ENCODE peak calls at places on chromosomes 5 and 9, in six cellular contexts. W is left ventricle myocardium inferior, I is stomach, K is uterus, Z is tibial artery, M is epithelial cell of esophagus. S is an unnamed sample.
A peak's percentile ranks its signal among the peaks of the same experiment; 100 is the strongest.

GRCh38 chr9:25994605-25995004 is 316.4 kb upstream of the TUSC1 start:
- DNase-seq in W (no peak), I (no peak), K (no peak), Z (no peak), M (no peak), S (no peak)

GRCh38 chr5:132498152-132498551 is 7.6 kb upstream of the IRF1 start:
- DNase-seq in W (peak; percentile 24), I (peak; percentile 60), K (peak; percentile 54), Z (peak; percentile 68), M (peak; percentile 84), S (no peak)

GRCh38 chr5:157193699-157194424 is 13.2 kb downstream of the ITK start:
- DNase-seq in W (no peak), I (no peak), K (no peak), Z (no peak), M (no peak), S (no peak)

GRCh38 chr5:61767231-61768080 is 435.4 kb downstream of the ZSWIM6 start:
- DNase-seq in W (no peak), I (no peak), K (no peak), Z (no peak), M (no peak), S (no peak)

GRCh38 chr5:68450245-68450852 is 234.8 kb downstream of the PIK3R1 start:
- DNase-seq in W (no peak), I (no peak), K (no peak), Z (no peak), M (peak; percentile 73), S (no peak)

GRCh38 chr9:20205821-20206220 is 416.5 kb downstream of the MLLT3 start:
- DNase-seq in W (no peak), I (no peak), K (no peak), Z (no peak), M (peak; percentile 61), S (no peak)

GRCh38 chr5:3006526-3006925 is 255.0 kb upstream of the IRX2 start:
- DNase-seq in W (no peak), I (no peak), K (no peak), Z (no peak), M (no peak), S (no peak)

GRCh38 chr5:96125335-96125891 is 163.8 kb upstream of the ELL2 start:
- DNase-seq in W (no peak), I (no peak), K (no peak), Z (no peak), M (no peak), S (no peak)

GRCh38 chr5:149544199-149544472 is 7.1 kb downstream of the CSNK1A1 start:
- DNase-seq in W (no peak), I (no peak), K (no peak), Z (no peak), M (no peak), S (no peak)

GRCh38 chr5:115541586-115541985 is 3.0 kb downstream of the FEM1C start:
- DNase-seq in W (no peak), I (no peak), K (no peak), Z (no peak), M (no peak), S (no peak)

GRCh38 chr9:113620377-113621161 is 157.0 kb downstream of the RGS3 start:
- DNase-seq in W (peak; percentile 62), I (peak; percentile 87), K (peak; percentile 85), Z (peak; percentile 67), M (peak; percentile 87), S (peak; percentile 68)

GRCh38 chr5:9173281-9174048 is 372.4 kb downstream of the SEMA5A start:
- DNase-seq in W (no peak), I (no peak), K (no peak), Z (no peak), M (peak; percentile 94), S (no peak)

GRCh38 chr5:150670275-150670960 is 9.4 kb downstream of the MYOZ3 start:
- DNase-seq in W (no peak), I (no peak), K (no peak), Z (no peak), M (no peak), S (peak; percentile 36)
- TF ChIP-seq CTCF in W (no peak), I (no peak), K (no peak), Z (no peak), M (no peak), S (no peak)

DNA sequence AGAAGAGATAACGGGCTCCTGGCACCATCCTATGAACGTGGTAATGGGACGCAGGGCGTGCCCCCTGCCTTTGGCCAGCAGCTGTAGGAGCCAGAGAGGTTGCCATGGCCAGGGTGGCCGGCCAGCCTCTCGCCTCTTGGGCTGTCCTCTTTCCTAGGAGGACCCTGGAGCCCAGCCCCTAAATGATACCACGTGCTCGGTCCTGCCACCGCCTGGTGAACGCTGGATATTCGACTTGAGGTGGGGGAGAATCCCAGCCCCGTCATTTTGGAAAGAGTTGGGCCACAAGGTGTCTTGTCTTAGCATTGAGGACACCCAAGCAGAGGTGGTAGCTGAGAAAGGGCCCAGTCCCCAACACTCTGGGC is 391 bp upstream of the NRG2 start:
- DNase-seq in W (peak; percentile 20), I (no peak), K (no peak), Z (no peak), M (no peak), S (no peak)
- TF ChIP-seq CTCF in W (peak; percentile 17), I (no peak), K (no peak), Z (no peak), M (no peak), S (no peak)

GRCh38 chr5:1542011-1542410 is 18.3 kb upstream of the LPCAT1 start:
- DNase-seq in W (no peak), I (no peak), K (peak; percentile 10), Z (no peak), M (no peak), S (no peak)

GRCh38 chr5:1541662-1542008 is 17.9 kb upstream of the LPCAT1 start:
- DNase-seq in W (no peak), I (no peak), K (peak; percentile 11), Z (no peak), M (no peak), S (peak; percentile 34)

GRCh38 chr5:1540831-1541661 is 17.3 kb upstream of the LPCAT1 start:
- DNase-seq in W (no peak), I (no peak), K (peak; percentile 7), Z (no peak), M (no peak), S (peak; percentile 40)

GRCh38 chr5:1538741-1539392 is 15.1 kb upstream of the LPCAT1 start:
- DNase-seq in W (no peak), I (no peak), K (no peak), Z (no peak), M (no peak), S (peak; percentile 41)

GRCh38 chr5:1540166-1540565 is 16.4 kb upstream of the LPCAT1 start:
- DNase-seq in W (no peak), I (no peak), K (peak; percentile 11), Z (no peak), M (no peak), S (no peak)
- TF ChIP-seq CTCF in W (no peak), I (no peak), K (no peak), Z (no peak), M (no peak), S (no peak)

DNA sequence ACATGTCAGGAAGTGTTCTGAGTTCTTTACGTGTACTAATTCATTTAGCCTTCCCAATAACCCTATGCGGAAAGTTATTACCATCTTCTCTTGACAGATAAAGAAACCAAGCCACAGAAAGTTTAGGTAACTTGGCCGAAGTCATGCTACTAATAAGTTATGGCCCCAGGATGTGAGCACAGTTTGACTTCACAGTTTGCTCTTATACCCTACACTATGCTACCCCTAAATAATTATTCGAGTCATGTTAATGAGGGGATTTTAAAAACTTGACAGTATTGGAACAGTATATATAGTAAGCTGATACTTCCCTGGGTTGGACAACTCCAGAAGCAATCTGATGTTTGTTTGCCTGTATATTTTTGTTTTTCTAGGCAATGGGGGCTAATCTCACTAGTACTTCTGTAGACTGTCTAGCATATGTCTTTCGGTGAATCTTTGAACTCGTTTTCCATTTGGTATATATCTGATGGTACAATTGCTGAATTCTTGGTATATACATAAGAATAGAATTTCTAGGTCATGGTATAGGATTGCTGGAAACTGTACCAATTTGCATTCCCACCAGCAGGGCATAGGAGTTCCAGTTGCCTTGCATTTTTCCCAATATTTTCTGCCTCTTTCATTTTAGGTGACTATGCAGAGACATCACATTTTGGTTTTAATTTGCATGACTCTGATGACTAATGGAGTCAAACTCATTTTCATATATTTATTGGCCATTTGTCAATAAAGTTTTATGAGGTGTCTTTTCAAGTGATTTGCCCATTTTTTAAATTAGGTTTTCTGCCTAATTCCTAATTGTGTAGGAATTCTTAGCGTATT is 29.2 kb upstream of the PDCD1LG2 start:
- DNase-seq in W (no peak), I (no peak), K (no peak), Z (no peak), M (no peak), S (no peak)
- TF ChIP-seq CTCF in W (no peak), I (no peak), K (no peak), Z (no peak), M (peak; percentile 25), S (no peak)

GRCh38 chr9:89529243-89530030 is 31.5 kb upstream of the SEMA4D start:
- DNase-seq in W (no peak), I (no peak), K (no peak), Z (no peak), M (no peak), S (peak; percentile 60)
- TF ChIP-seq CTCF in W (no peak), I (no peak), K (no peak), Z (no peak), M (no peak), S (no peak)